ENCODE peak calls at places on chromosomes 12 and 14, in seven cellular contexts. One of them, this sample, is unnamed.

GRCh38 chr12:126684703-126685102 is 1582.3 kb upstream of the TMEM132C start:
- DNase-seq in cerebellum: no peak
- DNase-seq in iris pigment epithelial cell: no peak
- DNase-seq in HFFc6: no peak
- DNase-seq in GM10248: no peak
- DNase-seq in AG10803: no peak
- DNase-seq in GM13976: no peak
- DNase-seq in this sample: no peak

GRCh38 chr14:104164512-104164911 is 26.1 kb downstream of the KIF26A start:
- DNase-seq in iris pigment epithelial cell: no peak
- DNase-seq in HFFc6: no peak
- DNase-seq in GM13976: no peak
- DNase-seq in cerebellum: no peak
- DNase-seq in GM10248: no peak
- DNase-seq in AG10803: no peak
- DNase-seq in this sample: no peak

GRCh38 chr12:65945457-65945856 is 121.2 kb downstream of the HMGA2 start:
- DNase-seq in AG10803: no peak
- DNase-seq in GM13976: no peak
- DNase-seq in iris pigment epithelial cell: no peak
- DNase-seq in HFFc6: no peak
- DNase-seq in cerebellum: no peak
- DNase-seq in GM10248: no peak
- DNase-seq in this sample: no peak

GRCh38 chr12:40963761-40964160 is 224.4 kb upstream of the PDZRN4 start:
- DNase-seq in AG10803: no peak
- DNase-seq in iris pigment epithelial cell: no peak
- DNase-seq in GM10248: no peak
- DNase-seq in GM13976: no peak
- DNase-seq in cerebellum: peak; percentile 19
- DNase-seq in HFFc6: no peak
- DNase-seq in this sample: no peak

GRCh38 chr14:57617510-57617909 is 123.9 kb upstream of the CCDC198 start:
- DNase-seq in GM13976: no peak
- DNase-seq in iris pigment epithelial cell: no peak
- DNase-seq in AG10803: no peak
- DNase-seq in HFFc6: no peak
- DNase-seq in GM10248: no peak
- DNase-seq in cerebellum: no peak
- DNase-seq in this sample: no peak

GRCh38 chr12:51070004-51070403 is 13.4 kb downstream of the CSRNP2 start:
- DNase-seq in HFFc6: no peak
- DNase-seq in GM10248: no peak
- DNase-seq in AG10803: peak; percentile 46
- DNase-seq in cerebellum: no peak
- DNase-seq in GM13976: no peak
- DNase-seq in iris pigment epithelial cell: peak; percentile 89
- DNase-seq in this sample: no peak

GRCh38 chr12:57476162-57476992 is 3.3 kb downstream of the ARHGAP9 start:
- DNase-seq in cerebellum: no peak
- DNase-seq in AG10803: no peak
- DNase-seq in HFFc6: no peak
- DNase-seq in GM13976: peak; percentile 78
- DNase-seq in GM10248: peak; percentile 77
- DNase-seq in iris pigment epithelial cell: no peak
- DNase-seq in this sample: no peak

GRCh38 chr14:102235275-102235897 is 69.6 kb downstream of the MOK start:
- DNase-seq in cerebellum: peak; percentile 60
- DNase-seq in AG10803: peak; percentile 85
- DNase-seq in HFFc6: peak; percentile 39
- DNase-seq in iris pigment epithelial cell: peak; percentile 89
- DNase-seq in GM13976: peak; percentile 90
- DNase-seq in GM10248: peak; percentile 88
- DNase-seq in this sample: peak; percentile 59

GRCh38 chr14:90140298-90140955 is 78.6 kb downstream of the KCNK13 start:
- DNase-seq in HFFc6: peak; percentile 32
- DNase-seq in GM10248: no peak
- DNase-seq in AG10803: no peak
- DNase-seq in GM13976: no peak
- DNase-seq in cerebellum: no peak
- DNase-seq in iris pigment epithelial cell: peak; percentile 35
- DNase-seq in this sample: no peak

GRCh38 chr14:92135269-92135668 is 13.5 kb downstream of the CPSF2 start:
- DNase-seq in GM10248: no peak
- DNase-seq in cerebellum: peak; percentile 32
- DNase-seq in AG10803: peak; percentile 61
- DNase-seq in iris pigment epithelial cell: peak; percentile 52
- DNase-seq in GM13976: peak; percentile 21
- DNase-seq in HFFc6: peak; percentile 39
- DNase-seq in this sample: no peak

GRCh38 chr14:71322660-71323250 is 415.5 kb downstream of the PCNX1 start:
- DNase-seq in cerebellum: peak; percentile 44
- DNase-seq in HFFc6: peak; percentile 62
- DNase-seq in GM10248: peak; percentile 49
- DNase-seq in iris pigment epithelial cell: peak; percentile 74
- DNase-seq in AG10803: peak; percentile 70
- DNase-seq in GM13976: peak; percentile 53
- DNase-seq in this sample: no peak

GRCh38 chr14:54804720-54805060 is 97.9 kb downstream of the GCH1 start:
- DNase-seq in HFFc6: no peak
- DNase-seq in GM13976: no peak
- DNase-seq in cerebellum: no peak
- DNase-seq in GM10248: no peak
- DNase-seq in iris pigment epithelial cell: no peak
- DNase-seq in AG10803: no peak
- DNase-seq in this sample: no peak

GRCh38 chr12:49190317-49190716 is 1.4 kb upstream of the TUBA1A start:
- DNase-seq in HFFc6: no peak
- DNase-seq in GM10248: no peak
- DNase-seq in AG10803: no peak
- DNase-seq in GM13976: no peak
- DNase-seq in iris pigment epithelial cell: no peak
- DNase-seq in cerebellum: no peak
- DNase-seq in this sample: no peak

GRCh38 chr14:21647380-21647779 is 6.3 kb upstream of the OR4E2 start:
- DNase-seq in HFFc6: peak; percentile 2
- DNase-seq in iris pigment epithelial cell: peak; percentile 77
- DNase-seq in cerebellum: no peak
- DNase-seq in GM10248: no peak
- DNase-seq in AG10803: no peak
- DNase-seq in GM13976: no peak
- DNase-seq in this sample: no peak

GRCh38 chr12:116432321-116432750 is 126.8 kb upstream of the MAP1LC3B2 start:
- DNase-seq in AG10803: peak; percentile 82
- DNase-seq in iris pigment epithelial cell: peak; percentile 30
- DNase-seq in GM10248: no peak
- DNase-seq in GM13976: no peak
- DNase-seq in cerebellum: no peak
- DNase-seq in HFFc6: no peak
- DNase-seq in this sample: no peak

GRCh38 chr12:92162079-92162478 is 16.4 kb upstream of the BTG1 start:
- DNase-seq in GM13976: no peak
- DNase-seq in GM10248: no peak
- DNase-seq in iris pigment epithelial cell: no peak
- DNase-seq in HFFc6: no peak
- DNase-seq in cerebellum: no peak
- DNase-seq in AG10803: no peak
- DNase-seq in this sample: no peak

GRCh38 chr14:50320279-50320678 is 8.2 kb downstream of the DMAC2L start:
- DNase-seq in AG10803: peak; percentile 74
- DNase-seq in GM13976: no peak
- DNase-seq in cerebellum: no peak
- DNase-seq in GM10248: peak; percentile 26
- DNase-seq in HFFc6: peak; percentile 30
- DNase-seq in iris pigment epithelial cell: peak; percentile 84
- DNase-seq in this sample: no peak

GRCh38 chr14:30621354-30621953 is 665 bp upstream of the SCFD1 start:
- DNase-seq in HFFc6: peak; percentile 4
- DNase-seq in cerebellum: no peak
- DNase-seq in GM10248: no peak
- DNase-seq in iris pigment epithelial cell: peak; percentile 34
- DNase-seq in GM13976: peak; percentile 4
- DNase-seq in AG10803: peak; percentile 38
- DNase-seq in this sample: no peak